ENCODE peak calls at places on chromosomes 7 and 10, in ten cellular contexts. One of them, this sample, is unnamed.
A peak's percentile ranks its signal among the peaks of the same experiment; 100 is the strongest.

GRCh38 chr7:111855842-111856227 is 293.5 kb upstream of the IMMP2L start:
- DNase-seq in HuH-7: no peak
- DNase-seq in CD8-positive, alpha-beta memory T cell: no peak
- DNase-seq in NCI-H1105: no peak
- DNase-seq in mammary epithelial cell: no peak
- DNase-seq in stimulated activated CD8-positive, alpha-beta memory T cell treated with anti-CD3 and anti-CD28 coated beads, Interleukin-4, amount 100 ng/mL, for 48 hours: no peak
- DNase-seq in activated T-cell treated with anti-CD3 and anti-CD28 coated beads for 48 hours: no peak
- DNase-seq in H9: no peak
- DNase-seq in dorsolateral prefrontal cortex: peak; percentile 27
- DNase-seq in amniotic stem cell: peak; percentile 15
- DNase-seq in this sample: no peak

GRCh38 chr10:101839002-101839401 is 4.6 kb downstream of the KCNIP2 start:
- DNase-seq in HuH-7: no peak
- DNase-seq in CD8-positive, alpha-beta memory T cell: no peak
- DNase-seq in NCI-H1105: no peak
- DNase-seq in mammary epithelial cell: peak; percentile 20
- DNase-seq in stimulated activated CD8-positive, alpha-beta memory T cell treated with anti-CD3 and anti-CD28 coated beads, Interleukin-4, amount 100 ng/mL, for 48 hours: no peak
- DNase-seq in activated T-cell treated with anti-CD3 and anti-CD28 coated beads for 48 hours: no peak
- DNase-seq in H9: no peak
- DNase-seq in dorsolateral prefrontal cortex: no peak
- DNase-seq in amniotic stem cell: no peak
- DNase-seq in this sample: no peak

GRCh38 chr7:30908681-30909080 is 3.0 kb upstream of the AQP1 start:
- DNase-seq in HuH-7: peak; percentile 31
- DNase-seq in CD8-positive, alpha-beta memory T cell: no peak
- DNase-seq in NCI-H1105: no peak
- DNase-seq in mammary epithelial cell: no peak
- DNase-seq in stimulated activated CD8-positive, alpha-beta memory T cell treated with anti-CD3 and anti-CD28 coated beads, Interleukin-4, amount 100 ng/mL, for 48 hours: no peak
- DNase-seq in activated T-cell treated with anti-CD3 and anti-CD28 coated beads for 48 hours: no peak
- DNase-seq in H9: peak; percentile 79
- DNase-seq in dorsolateral prefrontal cortex: no peak
- DNase-seq in amniotic stem cell: no peak
- DNase-seq in this sample: no peak

GRCh38 chr10:97321807-97322195 is 2.7 kb downstream of the FRAT1 start:
- DNase-seq in HuH-7: no peak
- DNase-seq in CD8-positive, alpha-beta memory T cell: no peak
- DNase-seq in NCI-H1105: peak; percentile 56
- DNase-seq in mammary epithelial cell: no peak
- DNase-seq in stimulated activated CD8-positive, alpha-beta memory T cell treated with anti-CD3 and anti-CD28 coated beads, Interleukin-4, amount 100 ng/mL, for 48 hours: no peak
- DNase-seq in activated T-cell treated with anti-CD3 and anti-CD28 coated beads for 48 hours: no peak
- DNase-seq in H9: peak; percentile 41
- DNase-seq in dorsolateral prefrontal cortex: no peak
- DNase-seq in amniotic stem cell: no peak
- DNase-seq in this sample: no peak

GRCh38 chr7:95027181-95027872 is 119.9 kb downstream of the PPP1R9A start:
- DNase-seq in HuH-7: no peak
- DNase-seq in CD8-positive, alpha-beta memory T cell: no peak
- DNase-seq in NCI-H1105: no peak
- DNase-seq in mammary epithelial cell: no peak
- DNase-seq in stimulated activated CD8-positive, alpha-beta memory T cell treated with anti-CD3 and anti-CD28 coated beads, Interleukin-4, amount 100 ng/mL, for 48 hours: no peak
- DNase-seq in activated T-cell treated with anti-CD3 and anti-CD28 coated beads for 48 hours: no peak
- DNase-seq in H9: no peak
- DNase-seq in dorsolateral prefrontal cortex: no peak
- DNase-seq in amniotic stem cell: no peak
- DNase-seq in this sample: no peak

GRCh38 chr7:134419085-134419484 is 39.8 kb downstream of the AKR1B1 start:
- DNase-seq in HuH-7: no peak
- DNase-seq in CD8-positive, alpha-beta memory T cell: no peak
- DNase-seq in NCI-H1105: no peak
- DNase-seq in mammary epithelial cell: no peak
- DNase-seq in stimulated activated CD8-positive, alpha-beta memory T cell treated with anti-CD3 and anti-CD28 coated beads, Interleukin-4, amount 100 ng/mL, for 48 hours: no peak
- DNase-seq in activated T-cell treated with anti-CD3 and anti-CD28 coated beads for 48 hours: no peak
- DNase-seq in H9: no peak
- DNase-seq in dorsolateral prefrontal cortex: no peak
- DNase-seq in amniotic stem cell: no peak
- DNase-seq in this sample: no peak

GRCh38 chr10:119663866-119664698 is 12.9 kb downstream of the BAG3 start:
- DNase-seq in HuH-7: no peak
- DNase-seq in CD8-positive, alpha-beta memory T cell: peak; percentile 59
- DNase-seq in NCI-H1105: no peak
- DNase-seq in mammary epithelial cell: no peak
- DNase-seq in stimulated activated CD8-positive, alpha-beta memory T cell treated with anti-CD3 and anti-CD28 coated beads, Interleukin-4, amount 100 ng/mL, for 48 hours: no peak
- DNase-seq in activated T-cell treated with anti-CD3 and anti-CD28 coated beads for 48 hours: no peak
- DNase-seq in H9: no peak
- DNase-seq in dorsolateral prefrontal cortex: no peak
- DNase-seq in amniotic stem cell: no peak
- DNase-seq in this sample: no peak

GRCh38 chr10:62512732-62513475 is 138.7 kb downstream of the ZNF365 start:
- DNase-seq in HuH-7: no peak
- DNase-seq in CD8-positive, alpha-beta memory T cell: no peak
- DNase-seq in NCI-H1105: no peak
- DNase-seq in mammary epithelial cell: peak; percentile 52
- DNase-seq in stimulated activated CD8-positive, alpha-beta memory T cell treated with anti-CD3 and anti-CD28 coated beads, Interleukin-4, amount 100 ng/mL, for 48 hours: no peak
- DNase-seq in activated T-cell treated with anti-CD3 and anti-CD28 coated beads for 48 hours: no peak
- DNase-seq in H9: no peak
- DNase-seq in dorsolateral prefrontal cortex: no peak
- DNase-seq in amniotic stem cell: no peak
- DNase-seq in this sample: no peak

GRCh38 chr10:77946084-77946483 is 19.5 kb upstream of the DLG5 start:
- DNase-seq in HuH-7: no peak
- DNase-seq in CD8-positive, alpha-beta memory T cell: no peak
- DNase-seq in NCI-H1105: no peak
- DNase-seq in mammary epithelial cell: no peak
- DNase-seq in stimulated activated CD8-positive, alpha-beta memory T cell treated with anti-CD3 and anti-CD28 coated beads, Interleukin-4, amount 100 ng/mL, for 48 hours: no peak
- DNase-seq in activated T-cell treated with anti-CD3 and anti-CD28 coated beads for 48 hours: no peak
- DNase-seq in H9: no peak
- DNase-seq in dorsolateral prefrontal cortex: no peak
- DNase-seq in amniotic stem cell: no peak
- DNase-seq in this sample: no peak

GRCh38 chr7:92763636-92764423 is 72.5 kb downstream of the CDK6 start:
- DNase-seq in HuH-7: no peak
- DNase-seq in CD8-positive, alpha-beta memory T cell: no peak
- DNase-seq in NCI-H1105: no peak
- DNase-seq in mammary epithelial cell: peak; percentile 97
- DNase-seq in stimulated activated CD8-positive, alpha-beta memory T cell treated with anti-CD3 and anti-CD28 coated beads, Interleukin-4, amount 100 ng/mL, for 48 hours: no peak
- DNase-seq in activated T-cell treated with anti-CD3 and anti-CD28 coated beads for 48 hours: no peak
- DNase-seq in H9: peak; percentile 84
- DNase-seq in dorsolateral prefrontal cortex: no peak
- DNase-seq in amniotic stem cell: no peak
- DNase-seq in this sample: no peak

GRCh38 chr7:159310457-159311171 is 165.9 kb upstream of the VIPR2 start:
- DNase-seq in HuH-7: no peak
- DNase-seq in CD8-positive, alpha-beta memory T cell: no peak
- DNase-seq in NCI-H1105: no peak
- DNase-seq in mammary epithelial cell: no peak
- DNase-seq in stimulated activated CD8-positive, alpha-beta memory T cell treated with anti-CD3 and anti-CD28 coated beads, Interleukin-4, amount 100 ng/mL, for 48 hours: no peak
- DNase-seq in activated T-cell treated with anti-CD3 and anti-CD28 coated beads for 48 hours: no peak
- DNase-seq in H9: no peak
- DNase-seq in dorsolateral prefrontal cortex: no peak
- DNase-seq in amniotic stem cell: no peak
- DNase-seq in this sample: no peak

GRCh38 chr10:120018695-120019094 is 126.2 kb downstream of the SEC23IP start:
- DNase-seq in HuH-7: no peak
- DNase-seq in CD8-positive, alpha-beta memory T cell: no peak
- DNase-seq in NCI-H1105: no peak
- DNase-seq in mammary epithelial cell: no peak
- DNase-seq in stimulated activated CD8-positive, alpha-beta memory T cell treated with anti-CD3 and anti-CD28 coated beads, Interleukin-4, amount 100 ng/mL, for 48 hours: no peak
- DNase-seq in activated T-cell treated with anti-CD3 and anti-CD28 coated beads for 48 hours: no peak
- DNase-seq in H9: no peak
- DNase-seq in dorsolateral prefrontal cortex: no peak
- DNase-seq in amniotic stem cell: no peak
- DNase-seq in this sample: no peak

GRCh38 chr10:85319150-85319549 is 990.8 kb downstream of the CCSER2 start:
- DNase-seq in HuH-7: no peak
- DNase-seq in CD8-positive, alpha-beta memory T cell: no peak
- DNase-seq in NCI-H1105: no peak
- DNase-seq in mammary epithelial cell: no peak
- DNase-seq in stimulated activated CD8-positive, alpha-beta memory T cell treated with anti-CD3 and anti-CD28 coated beads, Interleukin-4, amount 100 ng/mL, for 48 hours: no peak
- DNase-seq in activated T-cell treated with anti-CD3 and anti-CD28 coated beads for 48 hours: no peak
- DNase-seq in H9: no peak
- DNase-seq in dorsolateral prefrontal cortex: peak; percentile 17
- DNase-seq in amniotic stem cell: no peak
- DNase-seq in this sample: no peak

GRCh38 chr7:79199266-79199665 is 254.2 kb downstream of the MAGI2 start:
- DNase-seq in HuH-7: no peak
- DNase-seq in CD8-positive, alpha-beta memory T cell: no peak
- DNase-seq in NCI-H1105: no peak
- DNase-seq in mammary epithelial cell: no peak
- DNase-seq in stimulated activated CD8-positive, alpha-beta memory T cell treated with anti-CD3 and anti-CD28 coated beads, Interleukin-4, amount 100 ng/mL, for 48 hours: no peak
- DNase-seq in activated T-cell treated with anti-CD3 and anti-CD28 coated beads for 48 hours: no peak
- DNase-seq in H9: no peak
- DNase-seq in dorsolateral prefrontal cortex: no peak
- DNase-seq in amniotic stem cell: no peak
- DNase-seq in this sample: no peak

GRCh38 chr7:139560678-139561077 is 37.2 kb downstream of the CLEC2L start:
- DNase-seq in HuH-7: no peak
- DNase-seq in CD8-positive, alpha-beta memory T cell: no peak
- DNase-seq in NCI-H1105: peak; percentile 94
- DNase-seq in mammary epithelial cell: no peak
- DNase-seq in stimulated activated CD8-positive, alpha-beta memory T cell treated with anti-CD3 and anti-CD28 coated beads, Interleukin-4, amount 100 ng/mL, for 48 hours: no peak
- DNase-seq in activated T-cell treated with anti-CD3 and anti-CD28 coated beads for 48 hours: no peak
- DNase-seq in H9: no peak
- DNase-seq in dorsolateral prefrontal cortex: no peak
- DNase-seq in amniotic stem cell: no peak
- DNase-seq in this sample: peak; percentile 68

GRCh38 chr10:33280217-33280616 is 54.2 kb downstream of the NRP1 start:
- DNase-seq in HuH-7: no peak
- DNase-seq in CD8-positive, alpha-beta memory T cell: no peak
- DNase-seq in NCI-H1105: no peak
- DNase-seq in mammary epithelial cell: no peak
- DNase-seq in stimulated activated CD8-positive, alpha-beta memory T cell treated with anti-CD3 and anti-CD28 coated beads, Interleukin-4, amount 100 ng/mL, for 48 hours: no peak
- DNase-seq in activated T-cell treated with anti-CD3 and anti-CD28 coated beads for 48 hours: no peak
- DNase-seq in H9: no peak
- DNase-seq in dorsolateral prefrontal cortex: no peak
- DNase-seq in amniotic stem cell: no peak
- DNase-seq in this sample: no peak

GRCh38 chr7:129845972-129846327 is 106.8 kb downstream of the UBE2H start:
- DNase-seq in HuH-7: no peak
- DNase-seq in CD8-positive, alpha-beta memory T cell: no peak
- DNase-seq in NCI-H1105: no peak
- DNase-seq in mammary epithelial cell: peak; percentile 85
- DNase-seq in stimulated activated CD8-positive, alpha-beta memory T cell treated with anti-CD3 and anti-CD28 coated beads, Interleukin-4, amount 100 ng/mL, for 48 hours: no peak
- DNase-seq in activated T-cell treated with anti-CD3 and anti-CD28 coated beads for 48 hours: no peak
- DNase-seq in H9: no peak
- DNase-seq in dorsolateral prefrontal cortex: no peak
- DNase-seq in amniotic stem cell: peak; percentile 61
- DNase-seq in this sample: no peak

GRCh38 chr10:80448204-80448603 is 5.9 kb upstream of the TSPAN14 start:
- DNase-seq in HuH-7: no peak
- DNase-seq in CD8-positive, alpha-beta memory T cell: no peak
- DNase-seq in NCI-H1105: no peak
- DNase-seq in mammary epithelial cell: no peak
- DNase-seq in stimulated activated CD8-positive, alpha-beta memory T cell treated with anti-CD3 and anti-CD28 coated beads, Interleukin-4, amount 100 ng/mL, for 48 hours: no peak
- DNase-seq in activated T-cell treated with anti-CD3 and anti-CD28 coated beads for 48 hours: no peak
- DNase-seq in H9: no peak
- DNase-seq in dorsolateral prefrontal cortex: no peak
- DNase-seq in amniotic stem cell: no peak
- DNase-seq in this sample: no peak

GRCh38 chr7:105210721-105211205 is 178.0 kb downstream of the SRPK2 start:
- DNase-seq in HuH-7: no peak
- DNase-seq in CD8-positive, alpha-beta memory T cell: no peak
- DNase-seq in NCI-H1105: no peak
- DNase-seq in mammary epithelial cell: no peak
- DNase-seq in stimulated activated CD8-positive, alpha-beta memory T cell treated with anti-CD3 and anti-CD28 coated beads, Interleukin-4, amount 100 ng/mL, for 48 hours: no peak
- DNase-seq in activated T-cell treated with anti-CD3 and anti-CD28 coated beads for 48 hours: no peak
- DNase-seq in H9: no peak
- DNase-seq in dorsolateral prefrontal cortex: no peak
- DNase-seq in amniotic stem cell: no peak
- DNase-seq in this sample: no peak

GRCh38 chr10:127996586-127996985 is 89.7 kb downstream of the PTPRE start:
- DNase-seq in HuH-7: no peak
- DNase-seq in CD8-positive, alpha-beta memory T cell: no peak
- DNase-seq in NCI-H1105: no peak
- DNase-seq in mammary epithelial cell: no peak
- DNase-seq in stimulated activated CD8-positive, alpha-beta memory T cell treated with anti-CD3 and anti-CD28 coated beads, Interleukin-4, amount 100 ng/mL, for 48 hours: no peak
- DNase-seq in activated T-cell treated with anti-CD3 and anti-CD28 coated beads for 48 hours: no peak
- DNase-seq in H9: no peak
- DNase-seq in dorsolateral prefrontal cortex: no peak
- DNase-seq in amniotic stem cell: no peak
- DNase-seq in this sample: peak; percentile 46

GRCh38 chr7:120060283-120060682 is 212.7 kb upstream of the KCND2 start:
- DNase-seq in HuH-7: no peak
- DNase-seq in CD8-positive, alpha-beta memory T cell: no peak
- DNase-seq in NCI-H1105: no peak
- DNase-seq in mammary epithelial cell: no peak
- DNase-seq in stimulated activated CD8-positive, alpha-beta memory T cell treated with anti-CD3 and anti-CD28 coated beads, Interleukin-4, amount 100 ng/mL, for 48 hours: no peak
- DNase-seq in activated T-cell treated with anti-CD3 and anti-CD28 coated beads for 48 hours: no peak
- DNase-seq in H9: no peak
- DNase-seq in dorsolateral prefrontal cortex: no peak
- DNase-seq in amniotic stem cell: no peak
- DNase-seq in this sample: no peak

GRCh38 chr10:7027237-7027912 is 383.5 kb downstream of the SFMBT2 start:
- DNase-seq in HuH-7: no peak
- DNase-seq in CD8-positive, alpha-beta memory T cell: no peak
- DNase-seq in NCI-H1105: no peak
- DNase-seq in mammary epithelial cell: no peak
- DNase-seq in stimulated activated CD8-positive, alpha-beta memory T cell treated with anti-CD3 and anti-CD28 coated beads, Interleukin-4, amount 100 ng/mL, for 48 hours: no peak
- DNase-seq in activated T-cell treated with anti-CD3 and anti-CD28 coated beads for 48 hours: no peak
- DNase-seq in H9: no peak
- DNase-seq in dorsolateral prefrontal cortex: no peak
- DNase-seq in amniotic stem cell: no peak
- DNase-seq in this sample: no peak

GRCh38 chr7:138527746-138528223 is 67.7 kb downstream of the TRIM24 start:
- DNase-seq in HuH-7: no peak
- DNase-seq in CD8-positive, alpha-beta memory T cell: no peak
- DNase-seq in NCI-H1105: no peak
- DNase-seq in mammary epithelial cell: peak; percentile 8
- DNase-seq in stimulated activated CD8-positive, alpha-beta memory T cell treated with anti-CD3 and anti-CD28 coated beads, Interleukin-4, amount 100 ng/mL, for 48 hours: no peak
- DNase-seq in activated T-cell treated with anti-CD3 and anti-CD28 coated beads for 48 hours: no peak
- DNase-seq in H9: no peak
- DNase-seq in dorsolateral prefrontal cortex: no peak
- DNase-seq in amniotic stem cell: no peak
- DNase-seq in this sample: no peak

GRCh38 chr10:78721231-78721630 is 347.5 kb upstream of the ZMIZ1 start:
- DNase-seq in HuH-7: no peak
- DNase-seq in CD8-positive, alpha-beta memory T cell: no peak
- DNase-seq in NCI-H1105: no peak
- DNase-seq in mammary epithelial cell: no peak
- DNase-seq in stimulated activated CD8-positive, alpha-beta memory T cell treated with anti-CD3 and anti-CD28 coated beads, Interleukin-4, amount 100 ng/mL, for 48 hours: no peak
- DNase-seq in activated T-cell treated with anti-CD3 and anti-CD28 coated beads for 48 hours: no peak
- DNase-seq in H9: no peak
- DNase-seq in dorsolateral prefrontal cortex: no peak
- DNase-seq in amniotic stem cell: no peak
- DNase-seq in this sample: peak; percentile 12

GRCh38 chr7:94971051-94971867 is 63.9 kb downstream of the PPP1R9A start:
- DNase-seq in HuH-7: no peak
- DNase-seq in CD8-positive, alpha-beta memory T cell: no peak
- DNase-seq in NCI-H1105: no peak
- DNase-seq in mammary epithelial cell: no peak
- DNase-seq in stimulated activated CD8-positive, alpha-beta memory T cell treated with anti-CD3 and anti-CD28 coated beads, Interleukin-4, amount 100 ng/mL, for 48 hours: no peak
- DNase-seq in activated T-cell treated with anti-CD3 and anti-CD28 coated beads for 48 hours: no peak
- DNase-seq in H9: no peak
- DNase-seq in dorsolateral prefrontal cortex: no peak
- DNase-seq in amniotic stem cell: no peak
- DNase-seq in this sample: no peak

This sample was measured in cardiac septum.